ENCODE peak calls at places on chromosomes 5 and 9, in six cellular contexts. N is DND-41, C is ovary, V is colonic mucosa, P is right atrium auricular region, D is left lung. K is an unnamed sample. For H3K9me3, the result is how much of the 10 kb centered on the place peaks cover.

GRCh38 chr5:177389368-177390169 is 5.3 kb downstream of the SLC34A1 start:
- DNase-seq in P (peak), D (no peak), V (peak), N (no peak), C (no peak), K (no peak)

GRCh38 chr9:126671381-126671831 is 57.7 kb downstream of the LMX1B start:
- DNase-seq in N (no peak), V (no peak), P (no peak), D (no peak), C (peak), K (no peak)

GRCh38 chr9:110156902-110157301 is 51.1 kb downstream of the C9orf152 start:
- DNase-seq in C (no peak), D (no peak), V (no peak), N (peak), P (no peak), K (no peak)

GRCh38 chr5:2869471-2869870 is 118.0 kb upstream of the IRX2 start:
- DNase-seq in V (no peak), P (no peak), N (no peak), D (no peak), C (no peak), K (no peak)

GRCh38 chr9:76206821-76207220 is 187.4 kb downstream of the RFK start:
- DNase-seq in P (no peak), D (no peak), V (no peak), N (no peak), C (no peak), K (no peak)

GRCh38 chr9:86944974-86945867 is 2.1 kb downstream of the GAS1 start:
- DNase-seq in N (no peak), C (peak), V (no peak), P (no peak), D (peak), K (peak)

GRCh38 chr5:78300464-78301045 is 6.1 kb upstream of the AP3B1 start:
- DNase-seq in V (no peak), D (no peak), N (no peak), P (no peak), C (no peak), K (no peak)

GRCh38 chr9:115136379-115136778 is 18.4 kb upstream of the TNC start:
- DNase-seq in V (no peak), P (no peak), C (no peak), D (no peak), N (no peak), K (no peak)

GRCh38 chr9:89116064-89116817 is 62.4 kb downstream of the SHC3 start:
- DNase-seq in D (no peak), V (no peak), N (no peak), C (no peak), P (no peak), K (no peak)

GRCh38 chr5:174527936-174528557 is 196.3 kb upstream of the MSX2 start:
- DNase-seq in P (no peak), V (no peak), C (no peak), D (no peak), N (peak), K (no peak)

GRCh38 chr5:110957934-110958333 is 113.6 kb upstream of the TSLP start:
- DNase-seq in N (no peak), P (no peak), V (no peak), C (no peak), D (no peak), K (no peak)

GRCh38 chr5:173455599-173455957 is 127.4 kb upstream of the STC2 start:
- DNase-seq in C (no peak), N (no peak), P (no peak), V (no peak), D (no peak), K (no peak)

GRCh38 chr9:127786773-127787123 is 914 bp downstream of the CDK9 start:
- DNase-seq in V (no peak), D (no peak), P (no peak), N (no peak), C (no peak), K (no peak)

GRCh38 chr9:133268335-133269056 is 6.5 kb downstream of the ABO start:
- DNase-seq in D (no peak), N (no peak), C (no peak), P (no peak), V (peak), K (no peak)

GRCh38 chr9:88567870-88568269 is 32.9 kb downstream of the NXNL2 start:
- DNase-seq in V (no peak), P (no peak), N (no peak), C (no peak), D (no peak), K (no peak)

GRCh38 chr5:34618666-34619065 is 37.5 kb upstream of the RAI14 start:
- DNase-seq in D (no peak), P (no peak), N (no peak), V (no peak), C (no peak), K (no peak)

GRCh38 chr5:39283231-39283818 is 64.0 kb upstream of the FYB1 start:
- DNase-seq in C (no peak), V (peak), N (peak), D (no peak), P (no peak), K (no peak)

GRCh38 chr5:55865831-55866230 is 14.7 kb downstream of the IL31RA start:
- DNase-seq in D (no peak), N (no peak), C (no peak), P (no peak), V (no peak), K (no peak)

GRCh38 chr5:41770799-41771198 is 99.4 kb downstream of the OXCT1 start:
- DNase-seq in N (no peak), C (no peak), V (no peak), D (no peak), P (no peak), K (no peak)

GRCh38 chr9:69325409-69326212 is 596 bp downstream of the ENTREP1 start:
- DNase-seq in C (peak), D (peak), N (no peak), P (no peak), V (peak), K (no peak)

GRCh38 chr5:76099286-76099702 is 16.1 kb downstream of the SV2C start:
- DNase-seq in P (no peak), D (no peak), V (no peak), N (peak), C (no peak), K (no peak)

GRCh38 chr5:5418006-5418405 is 4.5 kb upstream of the ICE1 start:
- DNase-seq in N (no peak), P (no peak), V (no peak), C (no peak), D (no peak), K (no peak)

DNA sequence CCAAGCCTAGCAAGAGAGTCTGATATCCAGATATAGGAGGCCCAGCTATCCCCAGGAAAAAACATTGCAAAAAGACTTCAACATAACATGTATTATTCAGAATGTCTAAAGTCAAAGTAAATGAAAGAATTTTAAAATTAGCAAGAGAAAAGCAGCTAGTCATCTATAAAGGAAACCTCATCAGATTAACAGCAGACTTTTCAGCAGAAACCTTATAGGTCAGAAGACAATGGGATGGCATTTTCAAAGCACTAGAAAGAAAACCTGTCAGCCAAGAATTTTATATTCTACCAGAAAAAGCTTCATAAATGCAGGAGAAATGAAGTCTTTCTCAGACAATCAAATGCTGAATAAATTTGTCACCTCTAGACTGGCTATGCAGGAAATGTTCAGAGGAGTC is 9.9 kb downstream of the OR1L3 start:
- DNase-seq in N (no peak), C (no peak), D (no peak), P (no peak), V (no peak), K (no peak)
- H3K9me3 ChIP-seq in N (under half), C (under half), D (under half), P (under half), V (under half), K (under half)

DNA sequence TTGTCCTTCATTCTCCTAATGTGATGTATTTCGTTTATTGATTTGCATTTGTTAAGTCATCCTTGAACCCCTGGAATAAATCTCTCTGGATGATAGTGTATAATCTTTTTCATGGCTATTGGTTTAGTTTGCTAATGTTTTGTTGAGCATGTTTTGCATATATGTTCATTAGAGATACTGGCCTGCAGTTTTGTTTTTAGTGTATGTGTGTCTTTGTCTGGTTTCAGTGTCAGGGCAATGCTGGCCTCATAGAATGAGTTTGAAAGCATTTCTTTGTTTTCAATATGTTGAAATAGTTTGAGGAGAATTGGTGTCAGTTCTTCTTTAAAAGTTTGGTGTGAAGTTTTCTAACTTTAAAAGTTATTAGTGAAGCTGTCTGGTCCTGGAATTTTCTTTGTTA is 149.6 kb upstream of the ATP10B start:
- DNase-seq in C (no peak), N (no peak), P (no peak), V (no peak), D (no peak), K (no peak)
- H3K27ac ChIP-seq in C (no peak), N (no peak), P (no peak), V (no peak), D (no peak), K (no peak)

DNA sequence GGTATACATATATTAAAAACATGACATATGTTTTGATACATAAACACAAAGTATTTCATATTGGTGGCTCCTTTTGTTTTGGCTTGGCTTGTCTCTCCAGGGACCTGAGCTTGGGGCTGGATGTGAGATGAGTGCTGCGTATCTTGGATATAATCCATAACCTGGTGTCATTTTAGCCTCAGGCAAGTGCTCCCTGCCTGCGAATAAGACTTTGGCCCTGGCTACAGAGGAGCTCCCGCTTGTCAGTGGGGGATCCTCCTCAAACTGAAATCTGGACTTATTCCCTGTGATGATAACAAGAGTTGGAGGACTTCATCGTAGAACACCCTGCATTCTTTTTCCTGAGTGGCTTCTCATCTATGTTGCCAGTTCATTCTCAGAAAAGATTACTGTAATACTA is 341.7 kb upstream of the CLINT1 start:
- DNase-seq in P (no peak), C (no peak), V (no peak), N (no peak), D (no peak), K (no peak)
- H3K9me3 ChIP-seq in P (under half), C (under half), V (under half), N (under half), D (under half), K (under half)

GRCh38 chr9:129989362-129989708 is 53.7 kb downstream of the FNBP1 start:
- DNase-seq in P (no peak), V (no peak), C (no peak), N (no peak), D (no peak), K (no peak)

GRCh38 chr9:129987941-129988340 is 55.0 kb downstream of the FNBP1 start:
- DNase-seq in V (no peak), N (no peak), C (no peak), P (no peak), D (no peak), K (no peak)

GRCh38 chr9:129988607-129989361 is 54.2 kb downstream of the FNBP1 start:
- DNase-seq in P (no peak), D (no peak), V (no peak), N (no peak), C (no peak), K (no peak)

GRCh38 chr9:129989740-129990139 is 53.2 kb downstream of the FNBP1 start:
- DNase-seq in D (no peak), P (no peak), V (no peak), C (no peak), N (no peak), K (peak)

DNA sequence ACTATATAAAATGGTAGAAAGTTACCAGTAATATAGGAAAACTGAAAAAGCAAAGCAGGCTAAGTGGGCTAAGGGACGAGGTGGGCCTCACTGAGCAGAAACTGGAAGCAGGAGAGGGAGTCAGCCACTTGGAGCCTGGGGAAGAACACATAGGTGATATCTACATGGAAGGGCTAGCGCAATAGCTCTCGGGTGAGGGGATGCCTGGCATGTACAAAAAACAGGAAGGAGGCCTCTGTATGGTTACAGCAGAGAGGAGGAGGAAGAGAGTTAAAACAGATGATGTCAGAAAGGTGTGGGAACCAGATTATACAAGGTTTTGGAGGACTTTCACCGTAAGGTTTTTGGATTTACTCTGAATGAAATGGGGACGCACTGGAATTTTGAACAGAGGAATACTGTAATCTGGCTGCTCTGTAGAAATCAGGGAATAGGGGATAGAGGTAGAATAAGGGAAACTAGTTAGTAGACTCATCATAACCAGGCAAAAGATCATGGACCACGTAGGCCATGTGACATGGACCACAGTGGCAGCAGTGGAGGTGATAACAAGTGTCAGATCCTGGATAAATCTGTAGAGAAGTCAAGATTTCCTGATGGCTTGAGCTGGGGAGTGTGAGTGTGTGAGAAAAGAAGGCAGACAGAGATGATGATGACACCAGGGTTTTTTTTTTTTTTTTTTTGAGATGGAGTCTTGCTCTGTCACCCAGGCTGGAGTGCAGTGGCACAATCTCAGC is 52.6 kb downstream of the FNBP1 start:
- DNase-seq in D (no peak), C (no peak), P (no peak), V (no peak), N (no peak), K (no peak)
- H3K27ac ChIP-seq in D (no peak), C (no peak), P (no peak), V (peak), N (no peak), K (peak)

K was measured in sigmoid colon.